ENCODE peak calls at places on chromosomes 16 and 17, in eight cellular contexts. P, Q, M, B, U, A, I and V are unnamed samples. For H3K4me1, the result is how much of the 10 kb centered on the place peaks cover.

GRCh38 chr16:85428168-85428898 is 184.8 kb upstream of the GSE1 start:
- DNase-seq in M (peak), Q (peak), U (peak), I (peak), A (no peak), P (no peak), B (peak), V (no peak)

GRCh38 chr16:87156195-87156594 is 161.0 kb downstream of the C16orf95 start:
- DNase-seq in M (no peak), A (no peak), I (no peak), P (no peak), B (no peak), U (no peak), Q (no peak), V (no peak)

GRCh38 chr17:35448214-35448898 is at the start of gene SLFN13:
- DNase-seq in A (peak), U (peak), B (peak), P (peak), M (peak), Q (peak), I (peak), V (no peak)

GRCh38 chr16:23729503-23730424 is 16.7 kb upstream of the ERN2 start:
- DNase-seq in A (peak), I (no peak), B (peak), Q (no peak), U (peak), P (no peak), M (peak), V (peak)

GRCh38 chr16:24358117-24358516 is 102.0 kb downstream of the CACNG3 start:
- DNase-seq in I (no peak), Q (no peak), P (no peak), U (no peak), A (no peak), B (no peak), M (no peak), V (no peak)

GRCh38 chr17:499836-500543 is 147.4 kb upstream of the RPH3AL start:
- DNase-seq in U (peak), I (no peak), B (no peak), P (no peak), M (peak), A (no peak), Q (no peak), V (no peak)

GRCh38 chr16:50668368-50669008 is 12.6 kb downstream of the SNX20 start:
- DNase-seq in P (no peak), M (no peak), A (peak), B (no peak), I (peak), U (no peak), Q (no peak), V (no peak)

GRCh38 chr17:19313746-19314651 is 48.5 kb downstream of the B9D1 start:
- DNase-seq in M (no peak), B (peak), I (no peak), Q (no peak), P (no peak), A (no peak), U (no peak), V (no peak)

GRCh38 chr16:8966781-8967436 is 3.2 kb upstream of the USP7 start:
- DNase-seq in P (no peak), U (no peak), A (no peak), I (no peak), Q (no peak), M (no peak), B (peak), V (no peak)

GRCh38 chr17:78971764-78972506 is 7.8 kb downstream of the LGALS3BP start:
- DNase-seq in U (no peak), B (no peak), P (no peak), A (no peak), I (no peak), Q (no peak), M (no peak), V (no peak)

GRCh38 chr17:38705523-38705802 is 390 bp downstream of the MLLT6 start:
- DNase-seq in A (no peak), Q (no peak), U (peak), B (no peak), M (no peak), P (no peak), I (no peak), V (no peak)

GRCh38 chr16:77881355-77882003 is 93.1 kb downstream of the VAT1L start:
- DNase-seq in B (no peak), P (no peak), M (no peak), I (no peak), A (no peak), U (no peak), Q (no peak), V (no peak)

GRCh38 chr16:15494231-15494630 is 59.8 kb downstream of the BMERB1 start:
- DNase-seq in U (no peak), A (no peak), I (no peak), P (no peak), B (no peak), Q (no peak), M (no peak), V (peak)

GRCh38 chr16:55993088-55993487 is 117.9 kb upstream of the CES5A start:
- DNase-seq in M (no peak), U (no peak), I (no peak), A (no peak), B (no peak), Q (no peak), P (no peak), V (no peak)

GRCh38 chr17:47708864-47709541 is 15.0 kb downstream of the TBKBP1 start:
- DNase-seq in M (no peak), Q (peak), U (peak), B (peak), I (peak), A (no peak), P (no peak), V (no peak)

GRCh38 chr16:17078950-17079631 is 391.7 kb downstream of the XYLT1 start:
- DNase-seq in P (no peak), B (no peak), A (no peak), I (no peak), Q (no peak), M (no peak), U (peak), V (no peak)

GRCh38 chr16:74830646-74831045 is 56.0 kb upstream of the FA2H start:
- DNase-seq in I (no peak), Q (no peak), M (no peak), U (no peak), A (no peak), B (no peak), P (no peak), V (no peak)

DNA sequence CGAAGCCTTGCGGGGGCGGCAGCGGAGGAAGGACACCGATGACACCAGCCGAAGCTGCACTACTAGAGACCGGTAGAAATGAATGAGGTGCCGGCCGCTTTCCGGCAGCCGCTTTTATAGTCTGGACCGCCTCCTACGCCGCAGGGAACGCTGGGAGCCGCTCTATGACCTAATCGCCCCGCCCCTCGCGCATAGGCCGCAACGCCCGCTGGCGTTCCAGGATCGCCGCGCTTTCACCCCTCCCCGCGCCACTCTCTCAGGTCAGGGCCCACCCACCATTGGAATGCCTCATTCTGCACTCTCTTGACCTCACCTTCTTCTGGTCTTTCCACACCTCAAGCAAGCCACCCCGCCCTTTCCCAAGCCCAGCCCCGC is at the start of gene DDX5:
- DNase-seq in U (peak), P (peak), B (peak), M (peak), A (peak), I (peak), Q (peak), V (peak)
- H3K4me1 ChIP-seq in U (under half), P (under half), B (under half), M (under half), A (under half), I (under half), Q (half or more), V (under half)

GRCh38 chr16:57535680-57536305 is 578 bp downstream of the CCDC102A start:
- DNase-seq in U (peak), P (peak), Q (peak), M (peak), A (peak), B (peak), I (peak), V (peak)
- TF ChIP-seq CTCF in U (no peak), P (peak), Q (peak), M (peak), A (no peak), B (no peak), I (peak), V (no peak)

GRCh38 chr17:82225368-82226029 is 3.3 kb upstream of the SLC16A3 start:
- DNase-seq in P (peak), U (no peak), M (no peak), B (no peak), I (peak), Q (peak), A (no peak), V (no peak)
- H3K4me1 ChIP-seq in P (under half), U (under half), M (under half), B (under half), I (under half), Q (under half), A (under half), V (under half)

DNA sequence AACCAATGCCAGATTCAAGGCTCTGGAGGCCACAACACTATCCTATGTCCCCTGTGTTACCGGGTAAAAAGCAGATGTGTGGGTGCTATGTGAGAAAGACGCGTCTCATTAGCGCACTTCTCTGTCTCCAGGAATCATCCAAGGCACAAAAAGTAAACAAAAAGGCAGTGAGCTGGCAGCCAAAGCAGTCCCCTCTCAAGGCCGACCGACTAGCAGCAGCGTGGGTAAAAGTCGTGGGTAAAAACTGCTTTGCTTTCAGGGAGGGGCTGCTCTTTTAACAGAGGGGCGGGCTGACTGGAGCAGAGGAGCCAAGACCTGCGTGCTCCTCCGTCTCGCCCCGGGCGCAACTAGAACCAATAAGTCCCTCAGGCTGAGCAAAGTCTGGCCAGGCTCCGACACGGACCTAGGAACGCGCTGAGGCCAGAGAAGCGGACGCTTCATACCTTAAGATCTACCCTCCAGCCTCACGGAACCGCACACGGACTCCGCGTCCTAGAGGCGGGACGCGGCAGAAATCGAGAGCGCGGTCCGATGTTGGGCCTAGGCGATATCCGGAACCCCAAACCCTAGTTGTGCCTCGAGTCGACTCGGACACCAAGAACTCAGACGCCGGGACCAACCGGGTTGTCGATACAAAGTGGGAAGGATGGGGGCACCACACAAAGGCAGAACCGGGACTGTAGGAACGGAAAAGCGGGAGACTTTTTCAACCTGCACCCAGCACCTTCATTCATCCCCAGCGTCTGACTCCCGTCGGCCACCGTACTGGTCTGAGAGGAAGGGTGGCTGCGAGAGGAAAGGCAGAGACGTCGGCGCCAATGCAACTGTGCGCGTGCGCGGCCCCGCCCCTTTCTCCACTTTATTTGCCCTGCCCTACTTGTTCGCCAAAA is at the start of gene INTS2:
- DNase-seq in B (peak), A (peak), Q (peak), M (peak), I (peak), U (peak), P (peak), V (peak)
- TF ChIP-seq CTCF in B (no peak), A (no peak), Q (no peak), M (no peak), I (no peak), U (no peak), P (no peak), V (no peak)

GRCh38 chr17:40558651-40559015 is 6.6 kb downstream of the CCR7 start:
- DNase-seq in Q (no peak), P (no peak), A (no peak), M (no peak), B (no peak), I (no peak), U (no peak), V (no peak)

GRCh38 chr17:40558300-40558584 is 7.0 kb downstream of the CCR7 start:
- DNase-seq in I (no peak), M (no peak), P (no peak), Q (no peak), B (no peak), A (no peak), U (no peak), V (no peak)

GRCh38 chr17:40560592-40561293 is 4.5 kb downstream of the CCR7 start:
- DNase-seq in P (no peak), I (no peak), A (no peak), U (no peak), M (no peak), Q (no peak), B (peak), V (no peak)

GRCh38 chr17:40559954-40560591 is 5.2 kb downstream of the CCR7 start:
- DNase-seq in A (peak), Q (peak), I (peak), U (peak), B (peak), M (peak), P (peak), V (peak)

DNA sequence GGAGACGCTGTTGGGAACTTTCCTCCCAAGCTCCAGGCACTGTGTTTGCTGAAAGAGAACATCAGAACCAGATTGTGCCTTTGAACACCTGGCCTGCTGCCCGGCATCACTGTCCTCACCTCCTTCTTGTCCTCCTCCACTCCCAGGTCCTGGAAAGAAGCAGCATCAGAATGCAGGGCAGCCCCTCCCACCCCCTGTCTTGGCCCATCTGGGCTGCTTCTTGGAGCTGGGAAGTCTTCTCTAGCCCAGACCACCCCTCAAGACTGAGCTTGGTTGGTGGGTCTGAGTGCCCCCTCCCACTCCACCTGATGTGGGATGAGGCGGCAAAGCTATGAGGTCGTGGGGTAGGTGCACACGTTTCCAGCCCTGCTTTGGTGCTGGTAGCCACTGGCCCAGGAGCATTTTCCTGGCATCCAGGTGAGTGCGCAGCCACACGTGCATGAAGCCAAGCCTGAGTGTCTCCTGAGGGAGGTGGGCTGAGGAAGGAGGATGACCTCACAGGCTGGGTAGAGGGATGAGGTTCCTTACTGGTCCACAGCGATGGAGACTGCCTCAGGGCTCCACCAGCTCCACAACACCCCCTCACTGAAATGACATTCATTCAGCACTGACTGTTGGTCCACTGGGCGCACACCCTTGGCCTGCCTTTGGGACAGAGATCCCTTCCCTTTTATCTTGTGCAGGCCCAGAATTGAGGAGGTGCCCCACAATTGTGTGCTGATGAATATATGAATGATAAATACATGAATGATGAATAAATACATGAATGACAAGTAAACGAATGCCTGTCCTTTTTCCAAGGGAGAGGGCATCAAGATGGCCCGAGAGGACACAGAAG is 6.0 kb downstream of the CCR7 start:
- DNase-seq in I (no peak), Q (no peak), P (no peak), U (no peak), B (no peak), A (no peak), M (no peak), V (no peak)
- H3K4me1 ChIP-seq in I (under half), Q (under half), P (under half), U (under half), B (under half), A (under half), M (under half), V (under half)

GRCh38 chr17:61005358-61005757 is 327.7 kb downstream of the BCAS3 start:
- DNase-seq in P (no peak), B (no peak), U (no peak), M (no peak), Q (peak), A (no peak), I (no peak), V (no peak)

GRCh38 chr17:61007980-61008379 is 330.3 kb downstream of the BCAS3 start:
- DNase-seq in Q (no peak), I (peak), M (no peak), U (peak), P (no peak), B (peak), A (no peak), V (no peak)

GRCh38 chr17:61000911-61001310 is 323.3 kb downstream of the BCAS3 start:
- DNase-seq in U (peak), A (no peak), I (peak), P (no peak), Q (no peak), M (no peak), B (no peak), V (no peak)

DNA sequence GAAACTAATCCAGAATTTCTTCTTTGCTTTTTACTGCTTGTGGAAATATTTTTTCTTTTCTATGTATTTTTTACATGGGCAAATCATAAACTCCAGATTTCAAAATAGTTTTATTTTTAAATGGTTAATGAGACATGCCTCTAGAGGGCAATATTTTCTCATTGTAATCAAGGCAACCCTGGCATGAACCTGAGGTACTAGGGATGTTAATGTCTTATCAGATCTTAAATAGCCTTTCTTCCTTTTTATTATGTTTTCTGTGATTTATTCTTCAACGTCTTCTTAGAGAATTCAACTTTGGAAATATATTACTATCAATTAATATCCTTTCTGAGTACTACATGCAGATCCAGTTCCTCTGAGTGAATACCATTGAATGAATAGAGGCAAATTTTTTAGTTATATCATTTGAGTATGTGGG is 324.7 kb downstream of the BCAS3 start:
- DNase-seq in M (peak), P (no peak), I (peak), Q (no peak), B (no peak), U (peak), A (no peak), V (no peak)
- TF ChIP-seq CTCF in M (peak), P (peak), I (peak), Q (peak), B (no peak), U (peak), A (peak), V (peak)

GRCh38 chr17:2068101-2068518 is 13.2 kb downstream of the HIC1 start:
- DNase-seq in I (no peak), M (no peak), A (no peak), B (no peak), P (no peak), U (no peak), Q (no peak), V (no peak)

GRCh38 chr17:2071024-2071385 is 16.1 kb downstream of the HIC1 start:
- DNase-seq in Q (no peak), M (no peak), B (no peak), A (no peak), I (no peak), P (no peak), U (no peak), V (no peak)

GRCh38 chr17:2071421-2072281 is 16.7 kb downstream of the HIC1 start:
- DNase-seq in Q (peak), B (no peak), I (no peak), A (no peak), U (no peak), P (no peak), M (no peak), V (no peak)

GRCh38 chr17:2068589-2069051 is 13.7 kb downstream of the HIC1 start:
- DNase-seq in I (no peak), M (no peak), Q (no peak), U (no peak), A (no peak), P (no peak), B (no peak), V (no peak)

DNA sequence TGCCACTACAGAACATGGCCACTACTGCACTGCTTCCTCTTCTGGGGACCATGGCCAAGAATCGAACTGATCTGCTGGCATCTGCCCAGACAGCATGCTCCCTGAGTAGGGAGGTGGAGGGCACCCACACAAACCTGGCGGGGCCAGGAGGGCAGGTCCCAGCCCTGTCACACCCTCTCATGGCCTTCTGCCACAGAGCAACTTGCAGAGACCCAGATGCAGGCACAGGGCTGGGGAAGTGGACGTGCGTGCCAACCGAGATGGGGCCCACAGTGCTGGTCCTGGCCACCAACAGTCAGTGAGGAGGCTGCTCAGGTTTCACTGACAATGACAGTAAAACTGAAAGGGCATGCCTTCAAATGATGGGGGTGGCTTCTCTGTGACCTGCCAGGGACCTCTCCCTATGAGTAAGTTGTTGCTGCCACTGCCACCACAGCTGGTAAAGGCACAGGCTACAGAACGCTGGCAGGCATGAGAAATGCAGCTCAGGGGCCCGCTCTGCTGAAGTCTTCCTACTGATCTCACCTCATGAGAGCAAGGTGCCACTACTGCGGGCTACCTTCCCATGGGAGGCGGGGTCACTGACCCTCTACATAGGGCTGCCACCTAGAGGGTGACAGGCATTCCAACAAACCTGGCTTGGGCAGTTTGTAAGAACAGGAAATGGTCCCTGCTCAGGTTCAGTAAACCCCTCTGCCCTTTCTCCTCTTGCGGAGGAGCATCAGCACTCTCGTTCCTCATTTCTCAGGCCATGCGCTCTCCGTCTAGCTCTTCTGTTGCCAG is 15.5 kb downstream of the HIC1 start:
- DNase-seq in P (no peak), M (no peak), I (no peak), A (no peak), Q (no peak), U (peak), B (no peak), V (no peak)
- H3K4me1 ChIP-seq in P (half or more), M (under half), I (under half), A (under half), Q (half or more), U (under half), B (under half), V (under half)